ENCODE peak calls at places on chromosomes 13 and 19, in seven cellular contexts. L is psoas muscle, M is WTC11, U is left lung, P is RWPE1, G is PC-9, I is tibial nerve. J is an unnamed sample.

GRCh38 chr19:46924874-46925547 is 64.2 kb downstream of the ARHGAP35 start:
- DNase-seq in L (no peak), M (no peak), U (no peak), P (peak), G (peak), I (no peak), J (no peak)

GRCh38 chr19:56838680-56838929 is 1.9 kb downstream of the PEG3 start:
- DNase-seq in L (no peak), M (no peak), U (no peak), P (no peak), G (no peak), I (no peak), J (no peak)

GRCh38 chr19:38739440-38740251 is 4.6 kb downstream of the CAPN12 start:
- DNase-seq in L (no peak), M (no peak), U (no peak), P (no peak), G (no peak), I (no peak), J (no peak)

GRCh38 chr13:71644579-71644978 is 222.4 kb downstream of the DACH1 start:
- DNase-seq in L (no peak), M (no peak), U (no peak), P (no peak), G (no peak), I (no peak), J (no peak)

GRCh38 chr19:6577410-6578125 is 13.4 kb downstream of the CD70 start:
- DNase-seq in L (no peak), M (no peak), U (no peak), P (peak), G (no peak), I (no peak), J (no peak)

GRCh38 chr13:96744665-96745331 is 249.5 kb downstream of the OXGR1 start:
- DNase-seq in L (no peak), M (no peak), U (no peak), P (no peak), G (no peak), I (no peak), J (no peak)

GRCh38 chr19:1355258-1355973 is 28.3 kb upstream of the NDUFS7 start:
- DNase-seq in L (no peak), M (no peak), U (no peak), P (no peak), G (no peak), I (no peak), J (no peak)

GRCh38 chr19:38506723-38507550 is 73.4 kb downstream of the RYR1 start:
- DNase-seq in L (peak), M (peak), U (peak), P (peak), G (peak), I (no peak), J (peak)

GRCh38 chr13:79779761-79780160 is 298.8 kb downstream of the NDFIP2 start:
- DNase-seq in L (peak), M (no peak), U (peak), P (peak), G (no peak), I (peak), J (no peak)

GRCh38 chr13:100646030-100646673 is 28.4 kb downstream of the TMTC4 start:
- DNase-seq in L (no peak), M (peak), U (no peak), P (peak), G (no peak), I (no peak), J (peak)

GRCh38 chr13:35630551-35631275 is 154.2 kb upstream of the MAB21L1 start:
- DNase-seq in L (no peak), M (peak), U (no peak), P (peak), G (no peak), I (no peak), J (peak)

GRCh38 chr13:108495686-108496363 is 133.6 kb upstream of the MYO16 start:
- DNase-seq in L (no peak), M (peak), U (no peak), P (no peak), G (no peak), I (no peak), J (peak)

GRCh38 chr19:11014403-11014911 is 53.6 kb downstream of the SMARCA4 start:
- DNase-seq in L (no peak), M (no peak), U (no peak), P (no peak), G (no peak), I (no peak), J (no peak)

GRCh38 chr13:91351123-91351522 is 3.6 kb downstream of the MIR17HG start:
- DNase-seq in L (no peak), M (no peak), U (no peak), P (no peak), G (no peak), I (no peak), J (no peak)

GRCh38 chr13:62682788-62683187 is 1267.1 kb upstream of the PCDH20 start:
- DNase-seq in L (no peak), M (no peak), U (no peak), P (no peak), G (no peak), I (no peak), J (no peak)

GRCh38 chr13:27534976-27535370 is 84.6 kb upstream of the MTIF3 start:
- DNase-seq in L (no peak), M (no peak), U (no peak), P (no peak), G (no peak), I (no peak), J (no peak)

DNA sequence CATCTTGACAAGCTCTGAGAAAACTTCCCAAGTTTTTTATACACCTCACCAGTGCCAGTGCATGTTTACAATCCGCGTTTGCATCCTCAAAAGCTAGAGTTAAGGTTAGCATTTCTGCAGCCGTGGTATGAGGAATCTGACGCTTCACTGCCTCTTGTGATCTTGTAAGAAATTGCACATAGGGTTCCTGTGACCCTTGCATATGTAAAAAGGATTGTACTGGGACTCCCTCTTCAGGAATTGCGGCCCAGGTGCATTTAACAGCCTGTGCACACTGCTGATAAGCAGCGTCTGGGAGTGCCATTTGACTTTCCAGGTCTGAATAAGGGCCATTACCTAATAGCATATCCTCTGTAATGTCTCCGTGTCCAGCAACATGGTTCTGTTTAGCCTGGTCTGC is 15.3 kb downstream of the FPR3 start:
- DNase-seq in L (no peak), M (no peak), U (no peak), P (no peak), G (no peak), I (no peak), J (no peak)
- TF ChIP-seq CTCF in L (no peak), M (no peak), U (no peak), P (peak), G (no peak), I (no peak), J (no peak)

GRCh38 chr19:40265055-40265762 is 19.9 kb downstream of the AKT2 start:
- DNase-seq in L (no peak), M (no peak), U (no peak), P (no peak), G (no peak), I (no peak), J (no peak)

GRCh38 chr19:40266111-40266510 is 19.0 kb downstream of the AKT2 start:
- DNase-seq in L (peak), M (no peak), U (no peak), P (no peak), G (no peak), I (no peak), J (no peak)

GRCh38 chr19:40265763-40266099 is 19.4 kb downstream of the AKT2 start:
- DNase-seq in L (no peak), M (no peak), U (no peak), P (no peak), G (no peak), I (no peak), J (no peak)

GRCh38 chr19:40267601-40267997 is 17.5 kb downstream of the AKT2 start:
- DNase-seq in L (no peak), M (no peak), U (no peak), P (no peak), G (no peak), I (no peak), J (no peak)

DNA sequence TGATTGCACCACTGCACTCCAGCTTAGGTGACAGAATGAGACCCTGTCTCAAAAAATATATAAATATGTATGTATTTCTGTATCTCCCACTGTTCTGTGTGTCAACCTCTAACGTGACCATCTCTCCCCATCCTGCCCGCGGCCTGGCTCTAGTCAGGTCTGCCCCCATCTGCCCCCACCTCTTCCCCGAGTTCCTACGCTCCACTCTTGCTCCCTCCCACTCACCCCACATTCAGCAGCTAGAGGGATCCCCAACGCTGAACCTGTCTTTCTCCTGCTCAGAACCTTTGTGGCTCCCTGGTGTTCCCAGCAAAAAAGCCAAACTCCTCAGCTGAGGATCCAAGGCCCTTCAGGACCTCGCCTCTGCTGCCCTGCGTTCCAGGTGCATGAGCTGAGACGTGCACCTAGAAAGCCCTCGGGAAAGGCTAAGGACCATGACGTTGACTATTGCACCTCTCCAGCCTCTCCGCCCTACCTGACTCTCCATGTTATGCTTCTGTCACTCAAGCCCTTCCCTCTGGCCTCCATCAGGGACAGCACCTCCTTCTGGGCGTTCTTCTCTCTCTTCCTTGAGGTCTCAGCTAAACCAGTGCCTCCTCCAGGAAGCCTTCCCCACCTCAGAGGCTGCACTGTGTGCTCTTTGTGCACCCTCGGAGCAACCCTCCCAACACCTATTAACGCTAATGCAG is 18.1 kb downstream of the AKT2 start:
- DNase-seq in L (no peak), M (no peak), U (no peak), P (no peak), G (no peak), I (no peak), J (no peak)
- TF ChIP-seq CTCF in L (no peak), M (no peak), U (no peak), P (no peak), G (no peak), I (no peak), J (no peak)

GRCh38 chr13:58960909-58961308 is 1202.8 kb downstream of the DIAPH3 start:
- DNase-seq in L (no peak), M (no peak), U (no peak), P (peak), G (no peak), I (no peak), J (no peak)
- TF ChIP-seq CTCF in L (no peak), M (peak), U (no peak), P (no peak), G (peak), I (no peak), J (peak)

GRCh38 chr13:65926750-65927171 is 1303.4 kb downstream of the PCDH9 start:
- DNase-seq in L (no peak), M (peak), U (peak), P (no peak), G (no peak), I (no peak), J (peak)
- TF ChIP-seq CTCF in L (no peak), M (no peak), U (no peak), P (no peak), G (no peak), I (no peak), J (no peak)

DNA sequence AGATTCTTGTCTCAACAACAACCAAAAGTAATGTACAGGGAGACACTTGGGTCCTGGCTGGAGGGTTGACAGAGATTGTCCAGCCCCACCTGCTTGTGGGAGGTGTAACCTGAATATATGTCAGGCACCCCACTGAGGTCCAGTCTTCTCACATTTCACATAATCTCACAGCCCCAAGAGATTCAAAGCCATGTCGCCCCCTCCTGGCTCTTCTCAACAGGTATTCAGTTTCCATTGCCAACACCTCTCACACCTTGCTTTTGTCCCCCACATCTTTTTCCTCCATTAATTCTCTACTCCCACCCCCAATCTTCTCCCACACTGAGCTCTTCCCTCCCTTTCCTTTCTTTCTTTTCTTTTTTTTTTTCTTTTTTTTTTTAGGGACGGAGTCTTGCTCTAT is 11.2 kb downstream of the UNC13A start:
- DNase-seq in L (no peak), M (peak), U (no peak), P (no peak), G (peak), I (no peak), J (no peak)
- TF ChIP-seq CTCF in L (no peak), M (no peak), U (no peak), P (no peak), G (peak), I (no peak), J (no peak)